ENCODE peak calls at places on chromosome 6, in seven cellular contexts. D is adrenal gland; E is colonic mucosa; P is foreskin keratinocyte; W is effector memory CD4-positive, alpha-beta T cell; Y is H9; G is keratinocyte. U is an unnamed sample.

GRCh38 chr6:85865665-85866372 is 223.1 kb upstream of the SYNCRIP start:
- DNase-seq in P (peak; percentile 18), E (peak; percentile 32), Y (no peak), G (peak; percentile 5), W (no peak), D (no peak), U (no peak)

GRCh38 chr6:43708857-43709653 is 21.5 kb upstream of the MRPS18A start:
- DNase-seq in D (peak; percentile 70), W (no peak), P (no peak), Y (no peak), E (no peak), G (no peak), U (peak; percentile 61)

GRCh38 chr6:98980814-98981213 is 33.1 kb upstream of the FBXL4 start:
- DNase-seq in G (no peak), D (no peak), Y (peak; percentile 63), E (no peak), W (no peak), P (no peak), U (no peak)

GRCh38 chr6:134750669-134751068 is 199.2 kb downstream of the ALDH8A1 start:
- DNase-seq in W (no peak), E (no peak), Y (no peak), G (no peak), P (no peak), D (no peak), U (no peak)

GRCh38 chr6:48825501-48826317 is 637.3 kb downstream of the MMUT start:
- DNase-seq in P (peak; percentile 34), E (no peak), Y (no peak), D (no peak), G (no peak), W (no peak), U (no peak)

GRCh38 chr6:53813096-53813495 is 18.3 kb downstream of the LRRC1 start:
- DNase-seq in Y (no peak), G (no peak), P (no peak), W (no peak), D (no peak), E (peak; percentile 74), U (no peak)

GRCh38 chr6:56808871-56809359 is 146.0 kb upstream of the BEND6 start:
- DNase-seq in E (no peak), W (no peak), P (peak; percentile 89), Y (no peak), G (no peak), D (no peak), U (no peak)

GRCh38 chr6:56718236-56718635 is 75.5 kb upstream of the DST start:
- DNase-seq in G (no peak), W (no peak), Y (no peak), P (no peak), D (no peak), E (no peak), U (no peak)

GRCh38 chr6:317068-317451 is 24.8 kb downstream of the DUSP22 start:
- DNase-seq in D (no peak), G (no peak), P (no peak), Y (no peak), W (no peak), E (no peak), U (no peak)

GRCh38 chr6:23013776-23014175 is 444.4 kb downstream of the HDGFL1 start:
- DNase-seq in D (no peak), E (no peak), Y (no peak), G (no peak), P (no peak), W (no peak), U (no peak)

GRCh38 chr6:82006027-82006738 is 241.4 kb downstream of the IBTK start:
- DNase-seq in P (no peak), D (no peak), G (no peak), E (peak; percentile 23), Y (peak; percentile 46), W (no peak), U (no peak)

GRCh38 chr6:26455357-26455970 is 2.3 kb upstream of the BTN2A1 start:
- DNase-seq in W (no peak), G (no peak), E (no peak), Y (no peak), P (no peak), D (no peak), U (no peak)

GRCh38 chr6:86715676-86716075 is 221.7 kb upstream of the HTR1E start:
- DNase-seq in G (no peak), P (peak; percentile 10), D (no peak), W (no peak), Y (no peak), E (no peak), U (no peak)

DNA sequence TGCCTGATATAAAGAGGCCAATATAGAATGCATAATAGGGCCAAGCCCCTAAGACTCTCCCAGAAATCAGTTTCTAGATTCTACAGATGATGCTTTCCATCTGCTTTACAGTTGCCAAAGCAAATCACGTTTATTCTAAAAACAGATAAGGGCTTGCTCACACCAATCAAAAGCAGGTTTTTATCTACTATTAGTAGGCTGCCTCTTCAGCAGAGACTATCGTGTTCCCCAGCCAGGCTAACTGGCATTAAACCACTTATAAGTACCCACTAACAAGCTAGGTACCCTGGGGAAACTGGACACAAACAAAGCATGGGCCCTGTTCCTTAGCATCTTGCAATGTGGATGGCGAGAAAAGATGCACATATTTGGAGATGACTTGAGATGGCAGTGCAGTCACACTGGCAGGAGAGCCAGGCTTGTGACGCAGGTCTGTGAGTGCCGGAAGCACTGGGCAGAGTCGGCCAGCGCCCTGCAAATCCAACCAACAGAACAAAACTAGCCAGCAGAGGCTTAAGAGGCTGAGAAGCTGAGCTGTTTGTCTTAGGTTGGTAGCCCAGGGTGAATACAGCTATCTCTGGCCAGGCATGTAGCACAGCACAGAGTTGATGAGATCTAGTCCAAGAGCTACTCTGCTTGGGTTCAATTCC is 73.4 kb downstream of the GFOD1 start:
- DNase-seq in G (no peak), Y (no peak), D (no peak), P (no peak), E (no peak), W (no peak), U (peak; percentile 71)
- H3K4me1 ChIP-seq in G (no peaks in the 10 kb centered on the region), Y (peaks cover 9% of the 10 kb centered on the region), D (no peaks in the 10 kb centered on the region), P (no peaks in the 10 kb centered on the region), E (no peaks in the 10 kb centered on the region), W (no peaks in the 10 kb centered on the region), U (peaks cover 26% of the 10 kb centered on the region)

GRCh38 chr6:144351338-144351737 is 66.2 kb downstream of the UTRN start:
- DNase-seq in E (no peak), W (no peak), Y (no peak), D (no peak), G (no peak), P (no peak), U (no peak)
- H3K4me1 ChIP-seq in E (no peaks in the 10 kb centered on the region), W (peaks cover 51% of the 10 kb centered on the region), Y (peaks cover 9% of the 10 kb centered on the region), D (peaks cover 55% of the 10 kb centered on the region), G (peaks cover 41% of the 10 kb centered on the region), P (peaks cover 39% of the 10 kb centered on the region), U (peaks cover 17% of the 10 kb centered on the region)

GRCh38 chr6:125795301-125795700 is 4.5 kb downstream of the NCOA7 start:
- DNase-seq in Y (no peak), E (no peak), D (no peak), G (no peak), W (no peak), P (no peak), U (no peak)

GRCh38 chr6:125793280-125793679 is 2.5 kb downstream of the NCOA7 start:
- DNase-seq in W (no peak), D (peak; percentile 66), Y (no peak), P (no peak), G (no peak), E (no peak), U (no peak)

GRCh38 chr6:125792680-125793079 is 1.9 kb downstream of the NCOA7 start:
- DNase-seq in Y (no peak), P (no peak), D (no peak), G (no peak), W (no peak), E (no peak), U (no peak)

GRCh38 chr6:125794342-125795137 is 3.8 kb downstream of the NCOA7 start:
- DNase-seq in D (peak; percentile 41), Y (no peak), E (no peak), W (no peak), G (no peak), P (no peak), U (no peak)

DNA sequence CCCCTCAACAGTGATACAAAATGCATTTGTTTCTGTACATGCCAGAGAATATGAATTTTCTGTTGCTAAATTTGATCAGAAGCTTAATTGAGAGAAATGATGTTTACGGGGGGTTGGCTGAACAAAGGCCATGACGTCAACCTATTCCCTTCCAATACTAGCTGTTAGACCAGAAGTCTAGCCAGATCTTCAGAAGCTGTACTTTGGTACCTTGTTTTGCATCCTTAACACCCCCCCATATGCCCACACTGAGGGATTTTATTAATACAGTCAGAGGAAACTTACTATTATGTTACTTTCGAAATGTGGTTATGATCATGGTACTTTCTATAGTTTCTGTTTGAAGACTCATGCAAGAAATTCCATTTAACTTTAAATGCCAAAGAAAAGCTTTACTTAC is 3.1 kb downstream of the NCOA7 start:
- DNase-seq in W (no peak), G (no peak), Y (no peak), D (no peak), P (no peak), E (no peak), U (no peak)
- H3K4me1 ChIP-seq in W (peaks cover 29% of the 10 kb centered on the region), G (peaks cover 44% of the 10 kb centered on the region), Y (peaks cover 3% of the 10 kb centered on the region), D (peaks cover 48% of the 10 kb centered on the region), P (peaks cover 27% of the 10 kb centered on the region), E (peaks cover 4% of the 10 kb centered on the region), U (peaks cover 5% of the 10 kb centered on the region)

GRCh38 chr6:51842066-51842465 is 245.3 kb downstream of the PKHD1 start:
- DNase-seq in D (no peak), E (no peak), P (no peak), Y (no peak), W (no peak), G (no peak), U (no peak)

GRCh38 chr6:51841656-51842055 is 245.8 kb downstream of the PKHD1 start:
- DNase-seq in Y (no peak), D (no peak), W (no peak), G (no peak), E (no peak), P (no peak), U (no peak)

GRCh38 chr6:51844391-51844735 is 243.1 kb downstream of the PKHD1 start:
- DNase-seq in W (no peak), G (no peak), D (no peak), E (no peak), P (no peak), Y (no peak), U (no peak)

GRCh38 chr6:51843470-51844390 is 243.7 kb downstream of the PKHD1 start:
- DNase-seq in D (no peak), E (no peak), Y (no peak), G (no peak), W (no peak), P (no peak), U (no peak)

DNA sequence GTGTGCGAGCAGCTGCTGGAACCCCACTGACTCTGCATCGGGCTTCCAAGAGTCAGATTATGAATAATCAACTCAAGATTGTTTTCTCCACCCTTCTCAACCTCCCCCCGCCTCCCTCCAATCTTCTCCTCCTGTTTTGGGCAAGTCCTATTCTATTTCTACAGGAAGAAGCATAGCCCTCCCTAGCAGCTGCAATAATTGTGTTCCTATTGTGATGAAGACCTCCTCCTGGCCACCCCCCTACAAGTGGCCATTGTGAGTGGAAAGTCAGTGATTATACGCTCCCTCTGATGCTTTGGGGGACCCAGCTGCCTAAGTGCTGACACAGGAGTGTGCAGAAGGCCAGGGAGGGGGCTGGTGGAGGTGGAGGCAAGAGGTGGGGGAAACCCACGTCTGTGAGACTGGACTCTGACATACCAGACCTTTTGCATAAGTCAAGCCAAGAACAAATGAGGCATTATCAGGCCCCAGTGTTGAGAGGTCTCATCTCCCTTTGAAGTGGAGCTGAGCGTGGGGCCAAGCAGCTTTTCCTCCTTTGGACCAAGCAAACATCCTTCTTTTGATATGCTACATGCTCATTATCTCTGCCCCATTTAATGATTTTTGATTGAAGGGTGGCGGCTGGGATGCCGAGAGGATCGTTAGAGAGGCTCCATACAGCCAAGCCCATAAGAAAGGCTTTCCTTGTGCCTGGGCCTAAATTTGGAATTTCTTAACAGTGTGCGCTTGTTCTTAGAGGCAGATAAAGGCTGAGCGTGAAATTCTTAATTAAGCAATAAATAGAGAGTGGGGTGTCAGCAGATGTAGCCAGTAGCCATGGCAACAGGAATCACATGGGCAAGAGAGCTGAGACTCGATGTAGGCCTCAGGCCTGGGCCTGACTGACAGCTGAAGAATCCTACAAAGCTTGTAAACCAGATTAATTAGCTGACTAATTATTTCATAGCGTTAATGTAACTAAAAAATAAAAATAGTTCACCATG is 244.6 kb downstream of the PKHD1 start:
- DNase-seq in E (no peak), W (no peak), P (no peak), Y (no peak), G (no peak), D (no peak), U (no peak)
- H3K4me1 ChIP-seq in E (no peaks in the 10 kb centered on the region), W (no peaks in the 10 kb centered on the region), P (no peaks in the 10 kb centered on the region), Y (peaks cover 4% of the 10 kb centered on the region), G (no peaks in the 10 kb centered on the region), D (no peaks in the 10 kb centered on the region), U (no peaks in the 10 kb centered on the region)